ENCODE peak calls at places on chromosomes 3 and 15, in eight cellular contexts. L, U, V, M, R, S, X and Z are unnamed samples.

GRCh38 chr3:194351080-194351672 is at the start of gene CPN2:
- DNase-seq in L (no peak), U (no peak), V (no peak), M (no peak), R (no peak), S (peak; percentile 56), X (no peak), Z (no peak)

GRCh38 chr15:67542462-67543347 is at the start of gene MAP2K5:
- DNase-seq in L (peak; percentile 89), U (no peak), V (peak; percentile 86), M (peak; percentile 62), R (peak; percentile 69), S (peak; percentile 76), X (peak; percentile 33), Z (peak; percentile 91)

GRCh38 chr15:63818191-63818590 is 15.6 kb downstream of the HERC1 start:
- DNase-seq in L (no peak), U (no peak), V (no peak), M (no peak), R (no peak), S (no peak), X (no peak), Z (no peak)

GRCh38 chr15:74995779-74996765 is 709 bp downstream of the SCAMP5 start:
- DNase-seq in L (no peak), U (no peak), V (peak; percentile 37), M (no peak), R (no peak), S (no peak), X (no peak), Z (no peak)

GRCh38 chr3:170640737-170641171 is 54.9 kb upstream of the SLC7A14 start:
- DNase-seq in L (no peak), U (no peak), V (no peak), M (no peak), R (no peak), S (no peak), X (no peak), Z (no peak)

GRCh38 chr3:177282028-177282655 is 84.9 kb upstream of the TBL1XR1 start:
- DNase-seq in L (no peak), U (no peak), V (no peak), M (no peak), R (no peak), S (no peak), X (no peak), Z (no peak)

GRCh38 chr3:72906154-72906553 is 18.3 kb downstream of the GXYLT2 start:
- DNase-seq in L (no peak), U (no peak), V (no peak), M (no peak), R (no peak), S (no peak), X (no peak), Z (no peak)

GRCh38 chr15:93037341-93038063 is 51.5 kb downstream of the RGMA start:
- DNase-seq in L (no peak), U (no peak), V (no peak), M (no peak), R (no peak), S (peak; percentile 9), X (peak; percentile 49), Z (peak; percentile 39)

GRCh38 chr3:15768421-15769255 is 29.1 kb downstream of the ANKRD28 start:
- DNase-seq in L (no peak), U (peak; percentile 91), V (no peak), M (no peak), R (no peak), S (peak; percentile 50), X (peak; percentile 99), Z (peak; percentile 93)

GRCh38 chr15:88637841-88638625 is 783 bp upstream of the ISG20 start:
- DNase-seq in L (no peak), U (no peak), V (no peak), M (no peak), R (no peak), S (no peak), X (no peak), Z (no peak)

GRCh38 chr3:114874447-114874846 is 272.6 kb downstream of the ZBTB20 start:
- DNase-seq in L (no peak), U (no peak), V (no peak), M (no peak), R (no peak), S (no peak), X (no peak), Z (no peak)

GRCh38 chr3:129023909-129024308 is 22.8 kb downstream of the EFCC1 start:
- DNase-seq in L (no peak), U (no peak), V (no peak), M (no peak), R (no peak), S (peak; percentile 69), X (peak; percentile 35), Z (peak; percentile 51)

GRCh38 chr15:84747423-84748273 is 744 bp upstream of the ZNF592 start:
- DNase-seq in L (peak; percentile 74), U (no peak), V (peak; percentile 68), M (peak; percentile 79), R (no peak), S (peak; percentile 70), X (peak; percentile 73), Z (peak; percentile 79)

GRCh38 chr15:25410649-25411048 is 28.2 kb downstream of the UBE3A start:
- DNase-seq in L (no peak), U (no peak), V (no peak), M (no peak), R (no peak), S (no peak), X (peak; percentile 74), Z (peak; percentile 24)

GRCh38 chr3:52084954-52085730 is 28.8 kb upstream of the DUSP7 start:
- DNase-seq in L (no peak), U (no peak), V (no peak), M (no peak), R (no peak), S (peak; percentile 44), X (no peak), Z (no peak)

GRCh38 chr3:135056733-135057310 is 261.8 kb downstream of the EPHB1 start:
- DNase-seq in L (no peak), U (no peak), V (no peak), M (no peak), R (no peak), S (no peak), X (no peak), Z (no peak)

GRCh38 chr15:22888120-22888859 is 49.8 kb downstream of the NIPA2 start:
- DNase-seq in L (no peak), U (peak; percentile 81), V (no peak), M (no peak), R (no peak), S (no peak), X (peak; percentile 87), Z (peak; percentile 94)

GRCh38 chr3:189123595-189124387 is 48.0 kb upstream of the TPRG1 start:
- DNase-seq in L (peak; percentile 44), U (no peak), V (peak; percentile 66), M (no peak), R (no peak), S (no peak), X (no peak), Z (no peak)

GRCh38 chr3:157204431-157204830 is 44.5 kb upstream of the CCNL1 start:
- DNase-seq in L (no peak), U (peak; percentile 68), V (no peak), M (no peak), R (no peak), S (no peak), X (peak; percentile 53), Z (peak; percentile 74)

GRCh38 chr3:29513236-29513635 is 232.4 kb downstream of the RBMS3 start:
- DNase-seq in L (no peak), U (no peak), V (no peak), M (no peak), R (no peak), S (no peak), X (no peak), Z (no peak)

GRCh38 chr3:180402463-180403073 is 199.4 kb upstream of the TTC14 start:
- DNase-seq in L (no peak), U (no peak), V (no peak), M (no peak), R (no peak), S (no peak), X (peak; percentile 67), Z (no peak)

GRCh38 chr15:63860161-63860954 is 26.6 kb upstream of the HERC1 start:
- DNase-seq in L (no peak), U (no peak), V (no peak), M (peak; percentile 24), R (no peak), S (no peak), X (no peak), Z (no peak)